ENCODE peak calls at places on chromosomes 11 and 22, in seven cellular contexts. I is osteocyte, L is GM13976, S is AG04450, Z is posterior cingulate gyrus, O is A673, Q is activated T-cell treated with anti-CD3 and anti-CD28 coated beads for 4 hours. N is an unnamed sample.

GRCh38 chr11:72534859-72535547 is 100.7 kb upstream of the CLPB start:
- DNase-seq in L (no peak), Z (no peak), S (no peak), I (no peak), Q (no peak), O (no peak), N (no peak)

GRCh38 chr11:36391062-36391461 is 95.0 kb downstream of the PRR5L start:
- DNase-seq in Z (no peak), O (no peak), I (no peak), Q (no peak), S (no peak), L (no peak), N (no peak)

GRCh38 chr11:34977039-34977906 is 60.9 kb downstream of the PDHX start:
- DNase-seq in O (peak; percentile 56), S (peak; percentile 90), L (no peak), Q (no peak), I (no peak), Z (no peak), N (peak; percentile 72)

GRCh38 chr11:26550022-26550421 is 22.0 kb downstream of the MUC15 start:
- DNase-seq in L (no peak), Z (no peak), Q (no peak), S (no peak), I (no peak), O (no peak), N (no peak)

GRCh38 chr22:30240541-30241417 is 5.8 kb downstream of the LIF start:
- DNase-seq in L (peak; percentile 59), O (no peak), S (no peak), Z (no peak), Q (no peak), I (no peak), N (peak; percentile 61)

GRCh38 chr11:121669422-121669821 is 216.7 kb upstream of the SORL1-AS1 start:
- DNase-seq in I (no peak), L (no peak), Q (no peak), Z (no peak), O (peak; percentile 25), S (no peak), N (no peak)

GRCh38 chr11:45578286-45578685 is 87.1 kb downstream of the CHST1 start:
- DNase-seq in O (peak; percentile 65), Q (no peak), L (no peak), S (no peak), I (no peak), Z (no peak), N (peak; percentile 14)

GRCh38 chr11:64605248-64605560 is 14.2 kb downstream of the SLC22A12 start:
- DNase-seq in Q (no peak), L (no peak), I (no peak), O (no peak), Z (no peak), S (no peak), N (no peak)

GRCh38 chr11:3109921-3110706 is 52.9 kb upstream of the CARS1 start:
- DNase-seq in L (peak; percentile 79), S (no peak), Z (no peak), Q (peak; percentile 9), O (peak; percentile 44), I (no peak), N (peak; percentile 62)

GRCh38 chr11:67240575-67241389 is 25.5 kb upstream of the GRK2 start:
- DNase-seq in S (peak; percentile 38), L (peak; percentile 62), O (peak; percentile 88), Z (no peak), Q (peak; percentile 58), I (no peak), N (peak; percentile 75)

GRCh38 chr11:69500285-69501120 is 19.0 kb downstream of the LINC01488 start:
- DNase-seq in S (no peak), O (no peak), Q (no peak), L (no peak), I (no peak), Z (no peak), N (no peak)

GRCh38 chr11:3905080-3905953 is 49.9 kb downstream of the STIM1 start:
- DNase-seq in I (no peak), Z (no peak), O (no peak), Q (peak; percentile 65), S (no peak), L (peak; percentile 68), N (peak; percentile 60)

GRCh38 chr11:62497132-62497915 is 49.3 kb downstream of the AHNAK start:
- DNase-seq in Z (peak; percentile 31), I (no peak), O (peak; percentile 81), Q (no peak), L (peak; percentile 38), S (no peak), N (peak; percentile 55)

GRCh38 chr11:133942594-133942993 is 14.2 kb downstream of the IGSF9B start:
- DNase-seq in S (no peak), Q (no peak), I (no peak), L (no peak), Z (no peak), O (no peak), N (no peak)

GRCh38 chr11:61270354-61271070 is 24.6 kb downstream of the VWCE start:
- DNase-seq in I (no peak), O (no peak), Q (no peak), L (peak; percentile 71), Z (no peak), S (peak; percentile 16), N (no peak)

GRCh38 chr11:46391578-46392420 is at the start of gene CHRM4:
- DNase-seq in Z (peak; percentile 40), L (peak; percentile 80), O (peak; percentile 81), I (no peak), Q (no peak), S (no peak), N (peak; percentile 71)

GRCh38 chr11:78651923-78652602 is 77.4 kb upstream of the NARS2 start:
- DNase-seq in S (no peak), O (no peak), Z (no peak), L (no peak), Q (no peak), I (peak; percentile 32), N (no peak)

N was measured in Daoy.